ENCODE peak calls at places on chromosomes 13 and 19, in six cellular contexts. One of them, this sample, is unnamed.

GRCh38 chr19:20926796-20927195 is 3.7 kb downstream of the ZNF85 start:
- DNase-seq in upper lobe of right lung: no peak
- DNase-seq in sigmoid colon: no peak
- DNase-seq in foreskin fibroblast: no peak
- DNase-seq in adrenal gland: no peak
- DNase-seq in A549: no peak
- DNase-seq in this sample: no peak

GRCh38 chr19:4012092-4012974 is 4.8 kb downstream of the PIAS4 start:
- DNase-seq in adrenal gland: no peak
- DNase-seq in A549: no peak
- DNase-seq in upper lobe of right lung: no peak
- DNase-seq in foreskin fibroblast: no peak
- DNase-seq in sigmoid colon: peak; percentile 85
- DNase-seq in this sample: no peak

GRCh38 chr13:76872686-76873085 is 13.5 kb downstream of the KCTD12 start:
- DNase-seq in sigmoid colon: no peak
- DNase-seq in A549: no peak
- DNase-seq in adrenal gland: no peak
- DNase-seq in upper lobe of right lung: no peak
- DNase-seq in foreskin fibroblast: no peak
- DNase-seq in this sample: no peak

GRCh38 chr13:26324867-26325266 is 70.9 kb downstream of the CDK8 start:
- DNase-seq in A549: no peak
- DNase-seq in foreskin fibroblast: no peak
- DNase-seq in sigmoid colon: no peak
- DNase-seq in upper lobe of right lung: no peak
- DNase-seq in adrenal gland: no peak
- DNase-seq in this sample: no peak

GRCh38 chr19:10107254-10107653 is 1.1 kb downstream of the PPAN start:
- DNase-seq in adrenal gland: no peak
- DNase-seq in upper lobe of right lung: no peak
- DNase-seq in sigmoid colon: no peak
- DNase-seq in foreskin fibroblast: no peak
- DNase-seq in A549: no peak
- DNase-seq in this sample: no peak

GRCh38 chr13:20924758-20925394 is 22.3 kb upstream of the XPO4 start:
- DNase-seq in upper lobe of right lung: peak; percentile 79
- DNase-seq in adrenal gland: peak; percentile 66
- DNase-seq in foreskin fibroblast: peak; percentile 67
- DNase-seq in A549: peak; percentile 77
- DNase-seq in sigmoid colon: peak; percentile 86
- DNase-seq in this sample: peak; percentile 78

GRCh38 chr13:36819811-36820140 is 754 bp downstream of the RFXAP start:
- DNase-seq in sigmoid colon: no peak
- DNase-seq in foreskin fibroblast: peak; percentile 14
- DNase-seq in adrenal gland: no peak
- DNase-seq in A549: peak; percentile 9
- DNase-seq in upper lobe of right lung: no peak
- DNase-seq in this sample: peak; percentile 20

GRCh38 chr19:32692727-32693061 is 1.1 kb downstream of the NUDT19 start:
- DNase-seq in foreskin fibroblast: no peak
- DNase-seq in upper lobe of right lung: no peak
- DNase-seq in adrenal gland: no peak
- DNase-seq in sigmoid colon: no peak
- DNase-seq in A549: peak; percentile 61
- DNase-seq in this sample: no peak

GRCh38 chr13:114115191-114115671 is 17.2 kb downstream of the RASA3 start:
- DNase-seq in sigmoid colon: peak; percentile 72
- DNase-seq in adrenal gland: peak; percentile 52
- DNase-seq in A549: peak; percentile 61
- DNase-seq in foreskin fibroblast: peak; percentile 94
- DNase-seq in upper lobe of right lung: peak; percentile 85
- DNase-seq in this sample: peak; percentile 68

GRCh38 chr13:64054306-64054705 is 2638.7 kb upstream of the PCDH20 start:
- DNase-seq in A549: no peak
- DNase-seq in foreskin fibroblast: no peak
- DNase-seq in upper lobe of right lung: no peak
- DNase-seq in adrenal gland: no peak
- DNase-seq in sigmoid colon: no peak
- DNase-seq in this sample: no peak

GRCh38 chr13:109271555-109271954 is 514.8 kb downstream of the IRS2 start:
- DNase-seq in sigmoid colon: no peak
- DNase-seq in foreskin fibroblast: no peak
- DNase-seq in adrenal gland: no peak
- DNase-seq in A549: no peak
- DNase-seq in upper lobe of right lung: no peak
- DNase-seq in this sample: peak; percentile 64

GRCh38 chr19:38417544-38418506 is 8.2 kb downstream of the RASGRP4 start:
- DNase-seq in upper lobe of right lung: peak; percentile 89
- DNase-seq in A549: peak; percentile 74
- DNase-seq in adrenal gland: peak; percentile 55
- DNase-seq in sigmoid colon: peak; percentile 80
- DNase-seq in foreskin fibroblast: no peak
- DNase-seq in this sample: peak; percentile 35

GRCh38 chr13:57787058-57787791 is 155.7 kb downstream of the PCDH17 start:
- DNase-seq in adrenal gland: no peak
- DNase-seq in sigmoid colon: no peak
- DNase-seq in A549: no peak
- DNase-seq in foreskin fibroblast: no peak
- DNase-seq in upper lobe of right lung: no peak
- DNase-seq in this sample: no peak

GRCh38 chr19:49301165-49301865 is 23.7 kb downstream of the SLC6A16 start:
- DNase-seq in sigmoid colon: peak; percentile 71
- DNase-seq in A549: peak; percentile 78
- DNase-seq in upper lobe of right lung: peak; percentile 91
- DNase-seq in adrenal gland: peak; percentile 62
- DNase-seq in foreskin fibroblast: peak; percentile 18
- DNase-seq in this sample: peak; percentile 78

GRCh38 chr13:55001881-55002280 is 1973.3 kb downstream of the OLFM4 start:
- DNase-seq in upper lobe of right lung: no peak
- DNase-seq in foreskin fibroblast: no peak
- DNase-seq in A549: no peak
- DNase-seq in adrenal gland: no peak
- DNase-seq in sigmoid colon: no peak
- DNase-seq in this sample: no peak

GRCh38 chr19:51346742-51347141 is 4.8 kb upstream of the VSIG10L start:
- DNase-seq in adrenal gland: no peak
- DNase-seq in A549: no peak
- DNase-seq in upper lobe of right lung: no peak
- DNase-seq in sigmoid colon: no peak
- DNase-seq in foreskin fibroblast: no peak
- DNase-seq in this sample: no peak

GRCh38 chr19:47133021-47133471 is 2.4 kb downstream of the SAE1 start:
- DNase-seq in upper lobe of right lung: peak; percentile 21
- DNase-seq in sigmoid colon: no peak
- DNase-seq in A549: no peak
- DNase-seq in adrenal gland: no peak
- DNase-seq in foreskin fibroblast: no peak
- DNase-seq in this sample: no peak

GRCh38 chr19:47130589-47131168 is at the start of gene SAE1:
- DNase-seq in A549: peak; percentile 100
- DNase-seq in sigmoid colon: peak; percentile 98
- DNase-seq in adrenal gland: peak; percentile 97
- DNase-seq in foreskin fibroblast: peak; percentile 99
- DNase-seq in upper lobe of right lung: peak; percentile 97
- DNase-seq in this sample: peak; percentile 93

GRCh38 chr19:47129579-47129978 is 1.1 kb upstream of the SAE1 start:
- DNase-seq in foreskin fibroblast: no peak
- DNase-seq in sigmoid colon: no peak
- DNase-seq in adrenal gland: no peak
- DNase-seq in upper lobe of right lung: no peak
- DNase-seq in A549: no peak
- DNase-seq in this sample: no peak

GRCh38 chr19:47132522-47132852 is 1.9 kb downstream of the SAE1 start:
- DNase-seq in sigmoid colon: no peak
- DNase-seq in adrenal gland: no peak
- DNase-seq in A549: no peak
- DNase-seq in foreskin fibroblast: no peak
- DNase-seq in upper lobe of right lung: no peak
- DNase-seq in this sample: no peak

DNA sequence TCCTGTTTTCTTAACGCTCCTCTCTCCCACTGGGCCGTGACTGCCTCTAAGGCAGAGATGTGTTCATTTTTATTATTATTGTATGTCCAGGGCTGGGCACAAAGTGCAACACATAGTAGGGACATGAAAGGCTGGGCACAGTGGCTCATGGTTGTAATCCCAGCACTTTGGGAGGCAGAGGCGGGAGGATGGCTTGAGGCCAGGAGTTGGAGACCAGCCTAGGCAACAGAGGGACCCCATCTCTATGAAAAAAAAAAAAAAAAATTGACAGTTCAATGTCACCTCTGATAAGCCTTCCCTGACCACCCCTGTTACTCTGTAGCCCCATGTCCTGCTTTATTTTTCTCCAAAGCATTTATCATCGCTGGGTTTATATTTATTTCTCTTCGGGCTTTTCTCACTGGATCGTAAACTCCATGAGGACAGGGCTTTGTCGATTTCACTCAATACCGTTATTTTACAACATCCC is 481 bp upstream of the SAE1 start:
- DNase-seq in sigmoid colon: no peak
- DNase-seq in foreskin fibroblast: no peak
- DNase-seq in upper lobe of right lung: no peak
- DNase-seq in A549: no peak
- DNase-seq in adrenal gland: no peak
- DNase-seq in this sample: no peak
- H3K4me3 ChIP-seq in sigmoid colon: no peak overlapping the region
- H3K4me3 ChIP-seq in foreskin fibroblast: peak overlapping the region; percentile 10
- H3K4me3 ChIP-seq in upper lobe of right lung: peak overlapping the region; percentile 86
- H3K4me3 ChIP-seq in A549: peak overlapping the region; percentile 71
- H3K4me3 ChIP-seq in adrenal gland: no peak overlapping the region
- H3K4me3 ChIP-seq in this sample: peak overlapping the region; percentile 95

DNA sequence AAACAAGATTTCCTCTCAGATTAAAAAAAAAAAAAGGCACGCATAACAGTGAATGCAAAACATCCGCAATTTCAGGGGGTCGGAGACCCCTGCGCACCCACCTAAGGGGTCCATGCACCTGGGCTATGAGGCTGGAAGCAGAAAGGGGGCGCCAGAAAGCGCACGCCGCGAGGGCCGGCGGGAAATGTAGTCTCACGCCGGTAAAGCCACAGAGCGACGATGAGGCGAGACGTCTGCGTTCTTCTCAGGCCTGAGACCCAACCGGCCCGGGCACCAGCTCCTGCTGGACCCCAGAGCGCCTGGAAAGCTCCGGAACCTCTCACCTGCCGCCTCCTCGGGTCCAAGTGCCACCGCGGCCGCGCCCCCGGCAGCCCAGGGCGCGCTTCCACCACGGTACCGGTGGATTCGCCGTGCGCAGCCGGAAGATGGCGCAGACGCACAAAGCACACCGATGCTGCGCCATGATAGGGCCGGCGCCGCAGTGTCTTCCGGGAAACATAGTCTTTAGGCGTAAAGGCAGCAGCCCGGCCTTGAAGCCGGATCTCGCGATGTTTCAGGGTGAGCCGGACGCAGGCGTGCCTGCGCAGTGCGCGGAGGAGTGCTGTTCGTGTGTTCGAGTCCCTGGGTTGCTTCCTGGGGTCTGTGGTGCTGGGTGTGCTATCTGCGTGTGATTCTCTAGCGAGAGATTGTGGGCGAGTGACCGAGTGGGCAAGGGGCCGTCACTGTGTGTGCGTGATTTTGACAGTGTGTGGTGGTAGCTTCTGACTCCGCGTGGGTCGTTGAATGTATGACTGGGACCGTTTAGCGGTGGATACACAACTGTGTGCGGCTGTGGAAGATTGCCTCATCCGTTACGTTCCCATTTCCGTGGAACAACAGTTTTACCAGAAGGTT is at the start of gene ZNF582:
- DNase-seq in adrenal gland: peak; percentile 98
- DNase-seq in upper lobe of right lung: peak; percentile 97
- DNase-seq in foreskin fibroblast: peak; percentile 97
- DNase-seq in sigmoid colon: peak; percentile 98
- DNase-seq in A549: peak; percentile 97
- DNase-seq in this sample: peak; percentile 98
- TF ChIP-seq CTCF in adrenal gland: peak; percentile 68
- TF ChIP-seq CTCF in upper lobe of right lung: peak; percentile 70
- TF ChIP-seq CTCF in foreskin fibroblast: peak; percentile 89
- TF ChIP-seq CTCF in sigmoid colon: peak; percentile 40
- TF ChIP-seq CTCF in A549: peak; percentile 42
- TF ChIP-seq CTCF in this sample: peak; percentile 74

GRCh38 chr19:16061943-16062342 is 14.4 kb upstream of the TPM4 start:
- DNase-seq in sigmoid colon: no peak
- DNase-seq in upper lobe of right lung: no peak
- DNase-seq in foreskin fibroblast: no peak
- DNase-seq in A549: no peak
- DNase-seq in adrenal gland: no peak
- DNase-seq in this sample: no peak

GRCh38 chr19:16052353-16052752 is 23.9 kb upstream of the TPM4 start:
- DNase-seq in sigmoid colon: no peak
- DNase-seq in upper lobe of right lung: no peak
- DNase-seq in foreskin fibroblast: no peak
- DNase-seq in A549: no peak
- DNase-seq in adrenal gland: no peak
- DNase-seq in this sample: no peak

GRCh38 chr19:16060294-16060693 is 16.0 kb upstream of the TPM4 start:
- DNase-seq in foreskin fibroblast: no peak
- DNase-seq in A549: no peak
- DNase-seq in sigmoid colon: no peak
- DNase-seq in upper lobe of right lung: no peak
- DNase-seq in adrenal gland: no peak
- DNase-seq in this sample: no peak

GRCh38 chr19:16051254-16052025 is 24.9 kb upstream of the TPM4 start:
- DNase-seq in foreskin fibroblast: no peak
- DNase-seq in A549: peak; percentile 53
- DNase-seq in adrenal gland: no peak
- DNase-seq in sigmoid colon: no peak
- DNase-seq in upper lobe of right lung: no peak
- DNase-seq in this sample: no peak

GRCh38 chr19:16057062-16057461 is 19.2 kb upstream of the TPM4 start:
- DNase-seq in upper lobe of right lung: no peak
- DNase-seq in A549: no peak
- DNase-seq in sigmoid colon: no peak
- DNase-seq in adrenal gland: no peak
- DNase-seq in foreskin fibroblast: no peak
- DNase-seq in this sample: no peak
- H3K4me3 ChIP-seq in upper lobe of right lung: no peak overlapping the region
- H3K4me3 ChIP-seq in A549: no peak overlapping the region
- H3K4me3 ChIP-seq in sigmoid colon: no peak overlapping the region
- H3K4me3 ChIP-seq in adrenal gland: no peak overlapping the region
- H3K4me3 ChIP-seq in foreskin fibroblast: no peak overlapping the region
- H3K4me3 ChIP-seq in this sample: no peak overlapping the region

GRCh38 chr19:17681505-17682125 is 6.5 kb downstream of the UNC13A start:
- DNase-seq in foreskin fibroblast: peak; percentile 21
- DNase-seq in adrenal gland: peak; percentile 23
- DNase-seq in upper lobe of right lung: no peak
- DNase-seq in A549: no peak
- DNase-seq in sigmoid colon: no peak
- DNase-seq in this sample: peak; percentile 36

GRCh38 chr19:17678836-17679235 is 9.3 kb downstream of the UNC13A start:
- DNase-seq in sigmoid colon: no peak
- DNase-seq in upper lobe of right lung: no peak
- DNase-seq in foreskin fibroblast: no peak
- DNase-seq in adrenal gland: no peak
- DNase-seq in A549: no peak
- DNase-seq in this sample: no peak

GRCh38 chr19:17679526-17680234 is 8.5 kb downstream of the UNC13A start:
- DNase-seq in foreskin fibroblast: no peak
- DNase-seq in adrenal gland: no peak
- DNase-seq in sigmoid colon: no peak
- DNase-seq in A549: no peak
- DNase-seq in upper lobe of right lung: no peak
- DNase-seq in this sample: no peak

GRCh38 chr19:17682273-17682672 is 5.9 kb downstream of the UNC13A start:
- DNase-seq in foreskin fibroblast: no peak
- DNase-seq in sigmoid colon: no peak
- DNase-seq in adrenal gland: no peak
- DNase-seq in A549: no peak
- DNase-seq in upper lobe of right lung: no peak
- DNase-seq in this sample: no peak

GRCh38 chr19:17680235-17680722 is 7.9 kb downstream of the UNC13A start:
- DNase-seq in foreskin fibroblast: peak; percentile 81
- DNase-seq in A549: peak; percentile 75
- DNase-seq in upper lobe of right lung: peak; percentile 86
- DNase-seq in sigmoid colon: peak; percentile 79
- DNase-seq in adrenal gland: peak; percentile 86
- DNase-seq in this sample: peak; percentile 25
- TF ChIP-seq CTCF in foreskin fibroblast: no peak
- TF ChIP-seq CTCF in A549: no peak
- TF ChIP-seq CTCF in upper lobe of right lung: peak; percentile 15
- TF ChIP-seq CTCF in sigmoid colon: no peak
- TF ChIP-seq CTCF in adrenal gland: no peak
- TF ChIP-seq CTCF in this sample: no peak

This sample was measured in epithelial cell of esophagus.